ENCODE peak calls at places on chromosome 13, in eight cellular contexts. T is stomach; W is stimulated activated CD4-positive, alpha-beta T cell treated with anti-CD3 and anti-CD28 coated beads, Interleukin-4, amount 100 ng/mL, for 48 hours; H is Panc1; Z is stimulated activated CD8-positive, alpha-beta memory T cell treated with anti-CD3 and anti-CD28 coated beads, Interleukin-7, amount 100 ng/mL, for 24 hours; I is naive thymus-derived CD4-positive, alpha-beta T cell; B is T-helper 2 cell; V is mucosa of gallbladder. U is an unnamed sample.

GRCh38 chr13:51811046-51811445 is 7.1 kb upstream of the DHRS12 start:
- DNase-seq in T (no peak), W (no peak), H (no peak), Z (no peak), I (no peak), B (no peak), V (no peak), U (no peak)

GRCh38 chr13:75947448-75947847 is 311.3 kb downstream of the LMO7 start:
- DNase-seq in T (no peak), W (no peak), H (no peak), Z (no peak), I (no peak), B (no peak), V (no peak), U (no peak)

GRCh38 chr13:32267836-32268439 is 47.2 kb downstream of the ZAR1L start:
- DNase-seq in T (peak), W (peak), H (peak), Z (peak), I (peak), B (peak), V (no peak), U (no peak)

GRCh38 chr13:103839460-103839859 is 773.2 kb upstream of the SLC10A2 start:
- DNase-seq in T (no peak), W (no peak), H (no peak), Z (no peak), I (no peak), B (no peak), V (no peak), U (no peak)

GRCh38 chr13:99256709-99257108 is 1.5 kb downstream of the GPR18 start:
- DNase-seq in T (no peak), W (no peak), H (no peak), Z (no peak), I (no peak), B (no peak), V (no peak), U (no peak)

GRCh38 chr13:106033634-106034033 is 501.8 kb downstream of the EFNB2 start:
- DNase-seq in T (no peak), W (no peak), H (no peak), Z (no peak), I (no peak), B (no peak), V (no peak), U (no peak)

GRCh38 chr13:26406791-26407190 is 150.7 kb upstream of the WASF3 start:
- DNase-seq in T (no peak), W (no peak), H (no peak), Z (no peak), I (no peak), B (no peak), V (no peak), U (no peak)

GRCh38 chr13:45674908-45675307 is 27.2 kb upstream of the CBY2 start:
- DNase-seq in T (no peak), W (no peak), H (no peak), Z (no peak), I (no peak), B (no peak), V (no peak), U (no peak)

GRCh38 chr13:46232281-46232680 is 20.6 kb downstream of the LRRC63 start:
- DNase-seq in T (no peak), W (no peak), H (no peak), Z (no peak), I (no peak), B (no peak), V (no peak), U (no peak)

GRCh38 chr13:45872574-45872973 is 21.0 kb upstream of the SIAH3 start:
- DNase-seq in T (no peak), W (no peak), H (no peak), Z (no peak), I (no peak), B (no peak), V (no peak), U (no peak)

GRCh38 chr13:40672310-40673060 is 6.0 kb upstream of the FOXO1 start:
- DNase-seq in T (no peak), W (no peak), H (no peak), Z (no peak), I (no peak), B (no peak), V (no peak), U (no peak)

GRCh38 chr13:35475131-35475959 is 1.1 kb downstream of the MAB21L1 start:
- DNase-seq in T (peak), W (no peak), H (no peak), Z (no peak), I (no peak), B (no peak), V (peak), U (no peak)

GRCh38 chr13:22428188-22428828 is 752.5 kb upstream of the SGCG start:
- DNase-seq in T (no peak), W (no peak), H (no peak), Z (no peak), I (no peak), B (no peak), V (peak), U (no peak)

GRCh38 chr13:42000836-42001235 is 39.9 kb upstream of the VWA8 start:
- DNase-seq in T (no peak), W (no peak), H (no peak), Z (no peak), I (no peak), B (no peak), V (no peak), U (no peak)

GRCh38 chr13:42924290-42924803 is 67.7 kb downstream of the EPSTI1 start:
- DNase-seq in T (no peak), W (no peak), H (no peak), Z (no peak), I (no peak), B (no peak), V (no peak), U (no peak)

GRCh38 chr13:21069561-21070004 is 8.2 kb upstream of the LATS2 start:
- DNase-seq in T (no peak), W (no peak), H (peak), Z (no peak), I (no peak), B (no peak), V (peak), U (no peak)

GRCh38 chr13:35787937-35788336 is 311.4 kb upstream of the MAB21L1 start:
- DNase-seq in T (no peak), W (no peak), H (no peak), Z (no peak), I (no peak), B (no peak), V (no peak), U (no peak)

GRCh38 chr13:102309110-102309509 is 92.7 kb downstream of the FGF14 start:
- DNase-seq in T (no peak), W (no peak), H (no peak), Z (no peak), I (no peak), B (no peak), V (no peak), U (no peak)